ENCODE peak calls at places on chromosomes 3 and 15, in eight cellular contexts. One of them, this sample, is unnamed.

GRCh38 chr15:80010131-80010673 is 39.2 kb upstream of the BCL2A1 start:
- DNase-seq in stimulated activated naive B cell treated with anti-CD40 and anti-IgM and Interleukin-4, amounts not matched to agents 10 μg/mL and 1 μg/mL and 100 μg/mL, for 72 hours: no peak
- DNase-seq in H1: no peak
- DNase-seq in NCI-H1105 treated with DMSO at 0.1 percent for 48 hours: peak; percentile 79
- DNase-seq in GF-D8: no peak
- DNase-seq in Kasumi-1: no peak
- DNase-seq in caudate nucleus: no peak
- DNase-seq in lower lobe of right lung: no peak
- DNase-seq in this sample: no peak

GRCh38 chr15:77143606-77144005 is 72.7 kb upstream of the TSPAN3 start:
- DNase-seq in NCI-H1105 treated with DMSO at 0.1 percent for 48 hours: no peak
- DNase-seq in caudate nucleus: no peak
- DNase-seq in H1: no peak
- DNase-seq in stimulated activated naive B cell treated with anti-CD40 and anti-IgM and Interleukin-4, amounts not matched to agents 10 μg/mL and 1 μg/mL and 100 μg/mL, for 72 hours: no peak
- DNase-seq in Kasumi-1: no peak
- DNase-seq in lower lobe of right lung: no peak
- DNase-seq in GF-D8: no peak
- DNase-seq in this sample: no peak

GRCh38 chr15:39804026-39804425 is 21.4 kb upstream of the FSIP1 start:
- DNase-seq in lower lobe of right lung: no peak
- DNase-seq in H1: no peak
- DNase-seq in caudate nucleus: no peak
- DNase-seq in Kasumi-1: no peak
- DNase-seq in NCI-H1105 treated with DMSO at 0.1 percent for 48 hours: no peak
- DNase-seq in stimulated activated naive B cell treated with anti-CD40 and anti-IgM and Interleukin-4, amounts not matched to agents 10 μg/mL and 1 μg/mL and 100 μg/mL, for 72 hours: no peak
- DNase-seq in GF-D8: no peak
- DNase-seq in this sample: peak; percentile 21

GRCh38 chr3:30221622-30222021 is 384.8 kb upstream of the TGFBR2 start:
- DNase-seq in stimulated activated naive B cell treated with anti-CD40 and anti-IgM and Interleukin-4, amounts not matched to agents 10 μg/mL and 1 μg/mL and 100 μg/mL, for 72 hours: no peak
- DNase-seq in lower lobe of right lung: no peak
- DNase-seq in GF-D8: no peak
- DNase-seq in H1: no peak
- DNase-seq in Kasumi-1: peak; percentile 10
- DNase-seq in NCI-H1105 treated with DMSO at 0.1 percent for 48 hours: no peak
- DNase-seq in caudate nucleus: no peak
- DNase-seq in this sample: no peak

GRCh38 chr3:53513556-53514190 is 19.3 kb downstream of the CACNA1D start:
- DNase-seq in stimulated activated naive B cell treated with anti-CD40 and anti-IgM and Interleukin-4, amounts not matched to agents 10 μg/mL and 1 μg/mL and 100 μg/mL, for 72 hours: no peak
- DNase-seq in lower lobe of right lung: no peak
- DNase-seq in Kasumi-1: no peak
- DNase-seq in H1: no peak
- DNase-seq in GF-D8: no peak
- DNase-seq in caudate nucleus: no peak
- DNase-seq in NCI-H1105 treated with DMSO at 0.1 percent for 48 hours: no peak
- DNase-seq in this sample: peak; percentile 25

GRCh38 chr3:105140899-105141367 is 225.8 kb upstream of the ALCAM start:
- DNase-seq in NCI-H1105 treated with DMSO at 0.1 percent for 48 hours: no peak
- DNase-seq in Kasumi-1: no peak
- DNase-seq in lower lobe of right lung: no peak
- DNase-seq in H1: no peak
- DNase-seq in caudate nucleus: no peak
- DNase-seq in stimulated activated naive B cell treated with anti-CD40 and anti-IgM and Interleukin-4, amounts not matched to agents 10 μg/mL and 1 μg/mL and 100 μg/mL, for 72 hours: no peak
- DNase-seq in GF-D8: no peak
- DNase-seq in this sample: no peak

GRCh38 chr3:46423588-46423987 is 16.5 kb downstream of the CCRL2 start:
- DNase-seq in lower lobe of right lung: no peak
- DNase-seq in GF-D8: no peak
- DNase-seq in H1: no peak
- DNase-seq in NCI-H1105 treated with DMSO at 0.1 percent for 48 hours: no peak
- DNase-seq in Kasumi-1: no peak
- DNase-seq in stimulated activated naive B cell treated with anti-CD40 and anti-IgM and Interleukin-4, amounts not matched to agents 10 μg/mL and 1 μg/mL and 100 μg/mL, for 72 hours: no peak
- DNase-seq in caudate nucleus: no peak
- DNase-seq in this sample: peak; percentile 3

GRCh38 chr3:45088959-45089358 is 57.2 kb downstream of the CDCP1 start:
- DNase-seq in caudate nucleus: no peak
- DNase-seq in Kasumi-1: no peak
- DNase-seq in lower lobe of right lung: no peak
- DNase-seq in H1: no peak
- DNase-seq in stimulated activated naive B cell treated with anti-CD40 and anti-IgM and Interleukin-4, amounts not matched to agents 10 μg/mL and 1 μg/mL and 100 μg/mL, for 72 hours: no peak
- DNase-seq in NCI-H1105 treated with DMSO at 0.1 percent for 48 hours: no peak
- DNase-seq in GF-D8: no peak
- DNase-seq in this sample: no peak

GRCh38 chr3:184443364-184443763 is 63.5 kb downstream of the CHRD start:
- DNase-seq in stimulated activated naive B cell treated with anti-CD40 and anti-IgM and Interleukin-4, amounts not matched to agents 10 μg/mL and 1 μg/mL and 100 μg/mL, for 72 hours: no peak
- DNase-seq in lower lobe of right lung: no peak
- DNase-seq in H1: no peak
- DNase-seq in Kasumi-1: no peak
- DNase-seq in GF-D8: no peak
- DNase-seq in NCI-H1105 treated with DMSO at 0.1 percent for 48 hours: no peak
- DNase-seq in caudate nucleus: no peak
- DNase-seq in this sample: no peak

GRCh38 chr15:90439946-90440345 is 51.9 kb downstream of the IQGAP1 start:
- DNase-seq in Kasumi-1: no peak
- DNase-seq in caudate nucleus: no peak
- DNase-seq in NCI-H1105 treated with DMSO at 0.1 percent for 48 hours: no peak
- DNase-seq in GF-D8: no peak
- DNase-seq in stimulated activated naive B cell treated with anti-CD40 and anti-IgM and Interleukin-4, amounts not matched to agents 10 μg/mL and 1 μg/mL and 100 μg/mL, for 72 hours: no peak
- DNase-seq in lower lobe of right lung: no peak
- DNase-seq in H1: no peak
- DNase-seq in this sample: no peak

GRCh38 chr3:194976049-194976451 is 290.4 kb downstream of the FAM43A start:
- DNase-seq in NCI-H1105 treated with DMSO at 0.1 percent for 48 hours: no peak
- DNase-seq in Kasumi-1: no peak
- DNase-seq in caudate nucleus: no peak
- DNase-seq in lower lobe of right lung: peak; percentile 69
- DNase-seq in stimulated activated naive B cell treated with anti-CD40 and anti-IgM and Interleukin-4, amounts not matched to agents 10 μg/mL and 1 μg/mL and 100 μg/mL, for 72 hours: no peak
- DNase-seq in H1: no peak
- DNase-seq in GF-D8: no peak
- DNase-seq in this sample: no peak

GRCh38 chr15:66725468-66725785 is 23.4 kb downstream of the SMAD6 start:
- DNase-seq in caudate nucleus: no peak
- DNase-seq in GF-D8: no peak
- DNase-seq in NCI-H1105 treated with DMSO at 0.1 percent for 48 hours: no peak
- DNase-seq in stimulated activated naive B cell treated with anti-CD40 and anti-IgM and Interleukin-4, amounts not matched to agents 10 μg/mL and 1 μg/mL and 100 μg/mL, for 72 hours: no peak
- DNase-seq in H1: no peak
- DNase-seq in Kasumi-1: no peak
- DNase-seq in lower lobe of right lung: no peak
- DNase-seq in this sample: no peak

GRCh38 chr3:13543251-13543650 is 5.7 kb upstream of the FBLN2 start:
- DNase-seq in NCI-H1105 treated with DMSO at 0.1 percent for 48 hours: no peak
- DNase-seq in lower lobe of right lung: no peak
- DNase-seq in caudate nucleus: no peak
- DNase-seq in stimulated activated naive B cell treated with anti-CD40 and anti-IgM and Interleukin-4, amounts not matched to agents 10 μg/mL and 1 μg/mL and 100 μg/mL, for 72 hours: no peak
- DNase-seq in H1: no peak
- DNase-seq in GF-D8: no peak
- DNase-seq in Kasumi-1: no peak
- DNase-seq in this sample: no peak

GRCh38 chr15:36667296-36667695 is 87.9 kb downstream of the CDIN1 start:
- DNase-seq in GF-D8: no peak
- DNase-seq in caudate nucleus: no peak
- DNase-seq in lower lobe of right lung: no peak
- DNase-seq in H1: no peak
- DNase-seq in stimulated activated naive B cell treated with anti-CD40 and anti-IgM and Interleukin-4, amounts not matched to agents 10 μg/mL and 1 μg/mL and 100 μg/mL, for 72 hours: no peak
- DNase-seq in Kasumi-1: no peak
- DNase-seq in NCI-H1105 treated with DMSO at 0.1 percent for 48 hours: no peak
- DNase-seq in this sample: no peak

GRCh38 chr3:102174312-102174712 is 260.5 kb upstream of the ZPLD1 start:
- DNase-seq in lower lobe of right lung: no peak
- DNase-seq in stimulated activated naive B cell treated with anti-CD40 and anti-IgM and Interleukin-4, amounts not matched to agents 10 μg/mL and 1 μg/mL and 100 μg/mL, for 72 hours: no peak
- DNase-seq in caudate nucleus: no peak
- DNase-seq in H1: no peak
- DNase-seq in GF-D8: no peak
- DNase-seq in NCI-H1105 treated with DMSO at 0.1 percent for 48 hours: no peak
- DNase-seq in Kasumi-1: no peak
- DNase-seq in this sample: no peak

GRCh38 chr15:31328425-31328998 is 1.9 kb downstream of the KLF13 start:
- DNase-seq in GF-D8: no peak
- DNase-seq in caudate nucleus: no peak
- DNase-seq in H1: no peak
- DNase-seq in Kasumi-1: peak; percentile 10
- DNase-seq in lower lobe of right lung: peak; percentile 83
- DNase-seq in stimulated activated naive B cell treated with anti-CD40 and anti-IgM and Interleukin-4, amounts not matched to agents 10 μg/mL and 1 μg/mL and 100 μg/mL, for 72 hours: peak; percentile 73
- DNase-seq in NCI-H1105 treated with DMSO at 0.1 percent for 48 hours: no peak
- DNase-seq in this sample: no peak

GRCh38 chr15:99542828-99543227 is 23.0 kb upstream of the MEF2A start:
- DNase-seq in stimulated activated naive B cell treated with anti-CD40 and anti-IgM and Interleukin-4, amounts not matched to agents 10 μg/mL and 1 μg/mL and 100 μg/mL, for 72 hours: no peak
- DNase-seq in GF-D8: no peak
- DNase-seq in NCI-H1105 treated with DMSO at 0.1 percent for 48 hours: no peak
- DNase-seq in lower lobe of right lung: no peak
- DNase-seq in H1: no peak
- DNase-seq in Kasumi-1: no peak
- DNase-seq in caudate nucleus: no peak
- DNase-seq in this sample: no peak

GRCh38 chr15:35206060-35206675 is 121.1 kb upstream of the NANOGP8 start:
- DNase-seq in caudate nucleus: no peak
- DNase-seq in H1: no peak
- DNase-seq in GF-D8: no peak
- DNase-seq in lower lobe of right lung: no peak
- DNase-seq in NCI-H1105 treated with DMSO at 0.1 percent for 48 hours: no peak
- DNase-seq in stimulated activated naive B cell treated with anti-CD40 and anti-IgM and Interleukin-4, amounts not matched to agents 10 μg/mL and 1 μg/mL and 100 μg/mL, for 72 hours: no peak
- DNase-seq in Kasumi-1: peak; percentile 9
- DNase-seq in this sample: peak; percentile 8

GRCh38 chr3:167102071-167102470 is 278.0 kb downstream of the ZBBX start:
- DNase-seq in caudate nucleus: no peak
- DNase-seq in lower lobe of right lung: no peak
- DNase-seq in NCI-H1105 treated with DMSO at 0.1 percent for 48 hours: no peak
- DNase-seq in GF-D8: peak; percentile 11
- DNase-seq in H1: no peak
- DNase-seq in stimulated activated naive B cell treated with anti-CD40 and anti-IgM and Interleukin-4, amounts not matched to agents 10 μg/mL and 1 μg/mL and 100 μg/mL, for 72 hours: no peak
- DNase-seq in Kasumi-1: peak; percentile 27
- DNase-seq in this sample: peak; percentile 3

GRCh38 chr3:15630646-15631350 is 29.3 kb downstream of the BTD start:
- DNase-seq in GF-D8: no peak
- DNase-seq in Kasumi-1: no peak
- DNase-seq in lower lobe of right lung: no peak
- DNase-seq in stimulated activated naive B cell treated with anti-CD40 and anti-IgM and Interleukin-4, amounts not matched to agents 10 μg/mL and 1 μg/mL and 100 μg/mL, for 72 hours: no peak
- DNase-seq in NCI-H1105 treated with DMSO at 0.1 percent for 48 hours: no peak
- DNase-seq in H1: no peak
- DNase-seq in caudate nucleus: no peak
- DNase-seq in this sample: no peak

GRCh38 chr3:177318559-177318958 is 121.3 kb upstream of the TBL1XR1 start:
- DNase-seq in Kasumi-1: no peak
- DNase-seq in NCI-H1105 treated with DMSO at 0.1 percent for 48 hours: no peak
- DNase-seq in lower lobe of right lung: no peak
- DNase-seq in caudate nucleus: no peak
- DNase-seq in GF-D8: no peak
- DNase-seq in H1: no peak
- DNase-seq in stimulated activated naive B cell treated with anti-CD40 and anti-IgM and Interleukin-4, amounts not matched to agents 10 μg/mL and 1 μg/mL and 100 μg/mL, for 72 hours: no peak
- DNase-seq in this sample: no peak

GRCh38 chr15:100891316-100892012 is 11.8 kb downstream of the ALDH1A3 start:
- DNase-seq in H1: no peak
- DNase-seq in caudate nucleus: peak; percentile 12
- DNase-seq in stimulated activated naive B cell treated with anti-CD40 and anti-IgM and Interleukin-4, amounts not matched to agents 10 μg/mL and 1 μg/mL and 100 μg/mL, for 72 hours: no peak
- DNase-seq in GF-D8: no peak
- DNase-seq in Kasumi-1: no peak
- DNase-seq in NCI-H1105 treated with DMSO at 0.1 percent for 48 hours: no peak
- DNase-seq in lower lobe of right lung: no peak
- DNase-seq in this sample: no peak

GRCh38 chr15:31080618-31081017 is 20.9 kb downstream of the TRPM1 start:
- DNase-seq in NCI-H1105 treated with DMSO at 0.1 percent for 48 hours: no peak
- DNase-seq in Kasumi-1: peak; percentile 1
- DNase-seq in lower lobe of right lung: peak; percentile 79
- DNase-seq in stimulated activated naive B cell treated with anti-CD40 and anti-IgM and Interleukin-4, amounts not matched to agents 10 μg/mL and 1 μg/mL and 100 μg/mL, for 72 hours: peak; percentile 9
- DNase-seq in GF-D8: no peak
- DNase-seq in H1: peak; percentile 41
- DNase-seq in caudate nucleus: no peak
- DNase-seq in this sample: no peak

GRCh38 chr15:83248151-83248851 is 36.2 kb downstream of the BNC1 start:
- DNase-seq in NCI-H1105 treated with DMSO at 0.1 percent for 48 hours: peak; percentile 40
- DNase-seq in caudate nucleus: peak; percentile 24
- DNase-seq in stimulated activated naive B cell treated with anti-CD40 and anti-IgM and Interleukin-4, amounts not matched to agents 10 μg/mL and 1 μg/mL and 100 μg/mL, for 72 hours: peak; percentile 7
- DNase-seq in Kasumi-1: peak; percentile 84
- DNase-seq in GF-D8: no peak
- DNase-seq in lower lobe of right lung: no peak
- DNase-seq in H1: peak; percentile 43
- DNase-seq in this sample: peak; percentile 55

GRCh38 chr15:71084264-71084663 is 31.0 kb upstream of the THSD4 start:
- DNase-seq in stimulated activated naive B cell treated with anti-CD40 and anti-IgM and Interleukin-4, amounts not matched to agents 10 μg/mL and 1 μg/mL and 100 μg/mL, for 72 hours: no peak
- DNase-seq in lower lobe of right lung: no peak
- DNase-seq in NCI-H1105 treated with DMSO at 0.1 percent for 48 hours: no peak
- DNase-seq in Kasumi-1: no peak
- DNase-seq in caudate nucleus: no peak
- DNase-seq in GF-D8: no peak
- DNase-seq in H1: no peak
- DNase-seq in this sample: no peak

GRCh38 chr3:191047930-191048329 is 151.1 kb upstream of the OSTN start:
- DNase-seq in NCI-H1105 treated with DMSO at 0.1 percent for 48 hours: no peak
- DNase-seq in Kasumi-1: no peak
- DNase-seq in caudate nucleus: no peak
- DNase-seq in lower lobe of right lung: no peak
- DNase-seq in H1: no peak
- DNase-seq in GF-D8: no peak
- DNase-seq in stimulated activated naive B cell treated with anti-CD40 and anti-IgM and Interleukin-4, amounts not matched to agents 10 μg/mL and 1 μg/mL and 100 μg/mL, for 72 hours: no peak
- DNase-seq in this sample: no peak

GRCh38 chr3:187841552-187841951 is 96.3 kb upstream of the BCL6 start:
- DNase-seq in NCI-H1105 treated with DMSO at 0.1 percent for 48 hours: no peak
- DNase-seq in caudate nucleus: no peak
- DNase-seq in stimulated activated naive B cell treated with anti-CD40 and anti-IgM and Interleukin-4, amounts not matched to agents 10 μg/mL and 1 μg/mL and 100 μg/mL, for 72 hours: no peak
- DNase-seq in Kasumi-1: no peak
- DNase-seq in GF-D8: no peak
- DNase-seq in H1: no peak
- DNase-seq in lower lobe of right lung: no peak
- DNase-seq in this sample: no peak

GRCh38 chr15:77702211-77702957 is 69.7 kb upstream of the LINGO1 start:
- DNase-seq in H1: peak; percentile 25
- DNase-seq in Kasumi-1: peak; percentile 30
- DNase-seq in NCI-H1105 treated with DMSO at 0.1 percent for 48 hours: no peak
- DNase-seq in caudate nucleus: no peak
- DNase-seq in GF-D8: no peak
- DNase-seq in lower lobe of right lung: no peak
- DNase-seq in stimulated activated naive B cell treated with anti-CD40 and anti-IgM and Interleukin-4, amounts not matched to agents 10 μg/mL and 1 μg/mL and 100 μg/mL, for 72 hours: no peak
- DNase-seq in this sample: no peak

GRCh38 chr15:77855871-77856270 is 221.6 kb downstream of the TBC1D2B start:
- DNase-seq in stimulated activated naive B cell treated with anti-CD40 and anti-IgM and Interleukin-4, amounts not matched to agents 10 μg/mL and 1 μg/mL and 100 μg/mL, for 72 hours: no peak
- DNase-seq in H1: no peak
- DNase-seq in lower lobe of right lung: peak; percentile 14
- DNase-seq in NCI-H1105 treated with DMSO at 0.1 percent for 48 hours: no peak
- DNase-seq in GF-D8: no peak
- DNase-seq in caudate nucleus: no peak
- DNase-seq in Kasumi-1: no peak
- DNase-seq in this sample: no peak